ENCODE peak calls at places on chromosome 7, in nine cellular contexts. One of them, this sample, is unnamed.

GRCh38 chr7:85237721-85238120 is 50.9 kb upstream of the SEMA3D start:
- DNase-seq in fibroblast of pulmonary artery: no peak
- DNase-seq in OCI-LY7: no peak
- DNase-seq in cardiac muscle cell: no peak
- DNase-seq in heart right ventricle: no peak
- DNase-seq in SJSA1: no peak
- DNase-seq in PC-3: peak; percentile 9
- DNase-seq in stomach: no peak
- DNase-seq in cardiac fibroblast: no peak
- DNase-seq in this sample: peak; percentile 66

GRCh38 chr7:155996718-155997059 is 184.4 kb upstream of the SHH start:
- DNase-seq in fibroblast of pulmonary artery: no peak
- DNase-seq in OCI-LY7: no peak
- DNase-seq in cardiac muscle cell: no peak
- DNase-seq in heart right ventricle: no peak
- DNase-seq in SJSA1: peak; percentile 22
- DNase-seq in PC-3: no peak
- DNase-seq in stomach: no peak
- DNase-seq in cardiac fibroblast: no peak
- DNase-seq in this sample: no peak

GRCh38 chr7:138455609-138456008 is 4.5 kb upstream of the TRIM24 start:
- DNase-seq in fibroblast of pulmonary artery: no peak
- DNase-seq in OCI-LY7: no peak
- DNase-seq in cardiac muscle cell: no peak
- DNase-seq in heart right ventricle: no peak
- DNase-seq in SJSA1: no peak
- DNase-seq in PC-3: no peak
- DNase-seq in stomach: no peak
- DNase-seq in cardiac fibroblast: no peak
- DNase-seq in this sample: no peak

GRCh38 chr7:100208911-100209408 is 10.8 kb upstream of the PVRIG start:
- DNase-seq in fibroblast of pulmonary artery: no peak
- DNase-seq in OCI-LY7: no peak
- DNase-seq in cardiac muscle cell: no peak
- DNase-seq in heart right ventricle: no peak
- DNase-seq in SJSA1: no peak
- DNase-seq in PC-3: no peak
- DNase-seq in stomach: no peak
- DNase-seq in cardiac fibroblast: no peak
- DNase-seq in this sample: no peak

GRCh38 chr7:84263106-84263505 is 68.5 kb upstream of the SEMA3A start:
- DNase-seq in fibroblast of pulmonary artery: no peak
- DNase-seq in OCI-LY7: no peak
- DNase-seq in cardiac muscle cell: no peak
- DNase-seq in heart right ventricle: no peak
- DNase-seq in SJSA1: no peak
- DNase-seq in PC-3: no peak
- DNase-seq in stomach: no peak
- DNase-seq in cardiac fibroblast: no peak
- DNase-seq in this sample: no peak

GRCh38 chr7:923108-924041 is 31.1 kb downstream of the ADAP1 start:
- DNase-seq in fibroblast of pulmonary artery: peak; percentile 36
- DNase-seq in OCI-LY7: peak; percentile 91
- DNase-seq in cardiac muscle cell: peak; percentile 38
- DNase-seq in heart right ventricle: peak; percentile 60
- DNase-seq in SJSA1: peak; percentile 59
- DNase-seq in PC-3: peak; percentile 79
- DNase-seq in stomach: peak; percentile 70
- DNase-seq in cardiac fibroblast: no peak
- DNase-seq in this sample: no peak

GRCh38 chr7:98211221-98211675 is at the start of gene BHLHA15:
- DNase-seq in fibroblast of pulmonary artery: no peak
- DNase-seq in OCI-LY7: peak; percentile 59
- DNase-seq in cardiac muscle cell: peak; percentile 41
- DNase-seq in heart right ventricle: no peak
- DNase-seq in SJSA1: no peak
- DNase-seq in PC-3: peak; percentile 52
- DNase-seq in stomach: peak; percentile 90
- DNase-seq in cardiac fibroblast: no peak
- DNase-seq in this sample: no peak

GRCh38 chr7:81114682-81115081 is 195.8 kb upstream of the SEMA3C start:
- DNase-seq in fibroblast of pulmonary artery: peak; percentile 30
- DNase-seq in OCI-LY7: no peak
- DNase-seq in cardiac muscle cell: no peak
- DNase-seq in heart right ventricle: no peak
- DNase-seq in SJSA1: no peak
- DNase-seq in PC-3: no peak
- DNase-seq in stomach: no peak
- DNase-seq in cardiac fibroblast: peak; percentile 66
- DNase-seq in this sample: no peak

GRCh38 chr7:13981070-13981469 is 8.4 kb downstream of the ETV1 start:
- DNase-seq in fibroblast of pulmonary artery: peak; percentile 96
- DNase-seq in OCI-LY7: no peak
- DNase-seq in cardiac muscle cell: peak; percentile 19
- DNase-seq in heart right ventricle: no peak
- DNase-seq in SJSA1: peak; percentile 73
- DNase-seq in PC-3: peak; percentile 91
- DNase-seq in stomach: peak; percentile 43
- DNase-seq in cardiac fibroblast: peak; percentile 97
- DNase-seq in this sample: peak; percentile 94

GRCh38 chr7:150317748-150318444 is 5.3 kb upstream of the LRRC61 start:
- DNase-seq in fibroblast of pulmonary artery: peak; percentile 95
- DNase-seq in OCI-LY7: no peak
- DNase-seq in cardiac muscle cell: no peak
- DNase-seq in heart right ventricle: no peak
- DNase-seq in SJSA1: no peak
- DNase-seq in PC-3: no peak
- DNase-seq in stomach: no peak
- DNase-seq in cardiac fibroblast: peak; percentile 91
- DNase-seq in this sample: no peak

GRCh38 chr7:81484266-81484665 is 285.6 kb downstream of the HGF start:
- DNase-seq in fibroblast of pulmonary artery: peak; percentile 89
- DNase-seq in OCI-LY7: no peak
- DNase-seq in cardiac muscle cell: peak; percentile 82
- DNase-seq in heart right ventricle: peak; percentile 30
- DNase-seq in SJSA1: peak; percentile 44
- DNase-seq in PC-3: no peak
- DNase-seq in stomach: no peak
- DNase-seq in cardiac fibroblast: peak; percentile 88
- DNase-seq in this sample: peak; percentile 64

GRCh38 chr7:3244241-3244814 is 56.7 kb upstream of the SDK1 start:
- DNase-seq in fibroblast of pulmonary artery: peak; percentile 64
- DNase-seq in OCI-LY7: no peak
- DNase-seq in cardiac muscle cell: no peak
- DNase-seq in heart right ventricle: no peak
- DNase-seq in SJSA1: peak; percentile 78
- DNase-seq in PC-3: peak; percentile 87
- DNase-seq in stomach: no peak
- DNase-seq in cardiac fibroblast: peak; percentile 65
- DNase-seq in this sample: peak; percentile 68

GRCh38 chr7:33062023-33062781 is at the start of gene NT5C3A:
- DNase-seq in fibroblast of pulmonary artery: peak; percentile 31
- DNase-seq in OCI-LY7: peak; percentile 48
- DNase-seq in cardiac muscle cell: peak; percentile 58
- DNase-seq in heart right ventricle: peak; percentile 50
- DNase-seq in SJSA1: no peak
- DNase-seq in PC-3: peak; percentile 35
- DNase-seq in stomach: peak; percentile 38
- DNase-seq in cardiac fibroblast: peak; percentile 39
- DNase-seq in this sample: no peak

GRCh38 chr7:46320956-46321355 is 399.9 kb upstream of the IGFBP3 start:
- DNase-seq in fibroblast of pulmonary artery: peak; percentile 21
- DNase-seq in OCI-LY7: no peak
- DNase-seq in cardiac muscle cell: no peak
- DNase-seq in heart right ventricle: no peak
- DNase-seq in SJSA1: no peak
- DNase-seq in PC-3: no peak
- DNase-seq in stomach: no peak
- DNase-seq in cardiac fibroblast: no peak
- DNase-seq in this sample: no peak

GRCh38 chr7:2116903-2117680 is 115.7 kb downstream of the MAD1L1 start:
- DNase-seq in fibroblast of pulmonary artery: peak; percentile 39
- DNase-seq in OCI-LY7: no peak
- DNase-seq in cardiac muscle cell: no peak
- DNase-seq in heart right ventricle: peak; percentile 75
- DNase-seq in SJSA1: peak; percentile 84
- DNase-seq in PC-3: no peak
- DNase-seq in stomach: peak; percentile 56
- DNase-seq in cardiac fibroblast: no peak
- DNase-seq in this sample: no peak

GRCh38 chr7:151116603-151117002 is 30.3 kb downstream of the AGAP3 start:
- DNase-seq in fibroblast of pulmonary artery: no peak
- DNase-seq in OCI-LY7: no peak
- DNase-seq in cardiac muscle cell: no peak
- DNase-seq in heart right ventricle: no peak
- DNase-seq in SJSA1: no peak
- DNase-seq in PC-3: no peak
- DNase-seq in stomach: no peak
- DNase-seq in cardiac fibroblast: no peak
- DNase-seq in this sample: no peak

GRCh38 chr7:139043823-139044812 is 8.3 kb upstream of the ZC3HAV1L start:
- DNase-seq in fibroblast of pulmonary artery: no peak
- DNase-seq in OCI-LY7: no peak
- DNase-seq in cardiac muscle cell: no peak
- DNase-seq in heart right ventricle: no peak
- DNase-seq in SJSA1: no peak
- DNase-seq in PC-3: no peak
- DNase-seq in stomach: peak; percentile 55
- DNase-seq in cardiac fibroblast: no peak
- DNase-seq in this sample: peak; percentile 8

GRCh38 chr7:150453186-150453585 is 2.8 kb downstream of the GIMAP8 start:
- DNase-seq in fibroblast of pulmonary artery: no peak
- DNase-seq in OCI-LY7: no peak
- DNase-seq in cardiac muscle cell: no peak
- DNase-seq in heart right ventricle: no peak
- DNase-seq in SJSA1: no peak
- DNase-seq in PC-3: no peak
- DNase-seq in stomach: no peak
- DNase-seq in cardiac fibroblast: no peak
- DNase-seq in this sample: no peak

GRCh38 chr7:82444220-82445049 is 858 bp upstream of the CACNA2D1 start:
- DNase-seq in fibroblast of pulmonary artery: peak; percentile 10
- DNase-seq in OCI-LY7: no peak
- DNase-seq in cardiac muscle cell: peak; percentile 28
- DNase-seq in heart right ventricle: no peak
- DNase-seq in SJSA1: no peak
- DNase-seq in PC-3: peak; percentile 6
- DNase-seq in stomach: peak; percentile 48
- DNase-seq in cardiac fibroblast: no peak
- DNase-seq in this sample: no peak

GRCh38 chr7:16397497-16398210 is 23.7 kb downstream of the CRPPA start:
- DNase-seq in fibroblast of pulmonary artery: no peak
- DNase-seq in OCI-LY7: no peak
- DNase-seq in cardiac muscle cell: peak; percentile 7
- DNase-seq in heart right ventricle: no peak
- DNase-seq in SJSA1: no peak
- DNase-seq in PC-3: no peak
- DNase-seq in stomach: no peak
- DNase-seq in cardiac fibroblast: no peak
- DNase-seq in this sample: no peak
- H3K4me3 ChIP-seq in fibroblast of pulmonary artery: no peak overlapping the region
- H3K4me3 ChIP-seq in OCI-LY7: no peak overlapping the region
- H3K4me3 ChIP-seq in cardiac muscle cell: no peak overlapping the region
- H3K4me3 ChIP-seq in heart right ventricle: no peak overlapping the region
- H3K4me3 ChIP-seq in SJSA1: no peak overlapping the region
- H3K4me3 ChIP-seq in PC-3: no peak overlapping the region
- H3K4me3 ChIP-seq in stomach: no peak overlapping the region
- H3K4me3 ChIP-seq in cardiac fibroblast: no peak overlapping the region
- H3K4me3 ChIP-seq in this sample: no peak overlapping the region

GRCh38 chr7:130961128-130961601 is 227.2 kb upstream of the KLF14 start:
- DNase-seq in fibroblast of pulmonary artery: peak; percentile 53
- DNase-seq in OCI-LY7: peak; percentile 58
- DNase-seq in cardiac muscle cell: no peak
- DNase-seq in heart right ventricle: no peak
- DNase-seq in SJSA1: peak; percentile 73
- DNase-seq in PC-3: no peak
- DNase-seq in stomach: no peak
- DNase-seq in cardiac fibroblast: peak; percentile 81
- DNase-seq in this sample: no peak
- H3K4me3 ChIP-seq in fibroblast of pulmonary artery: peak overlapping the region; percentile 10
- H3K4me3 ChIP-seq in OCI-LY7: peak overlapping the region; percentile 63
- H3K4me3 ChIP-seq in cardiac muscle cell: no peak overlapping the region
- H3K4me3 ChIP-seq in heart right ventricle: no peak overlapping the region
- H3K4me3 ChIP-seq in SJSA1: peak overlapping the region; percentile 36
- H3K4me3 ChIP-seq in PC-3: peak overlapping the region; percentile 36
- H3K4me3 ChIP-seq in stomach: no peak overlapping the region
- H3K4me3 ChIP-seq in cardiac fibroblast: peak overlapping the region; percentile 1
- H3K4me3 ChIP-seq in this sample: peak overlapping the region; percentile 26

DNA sequence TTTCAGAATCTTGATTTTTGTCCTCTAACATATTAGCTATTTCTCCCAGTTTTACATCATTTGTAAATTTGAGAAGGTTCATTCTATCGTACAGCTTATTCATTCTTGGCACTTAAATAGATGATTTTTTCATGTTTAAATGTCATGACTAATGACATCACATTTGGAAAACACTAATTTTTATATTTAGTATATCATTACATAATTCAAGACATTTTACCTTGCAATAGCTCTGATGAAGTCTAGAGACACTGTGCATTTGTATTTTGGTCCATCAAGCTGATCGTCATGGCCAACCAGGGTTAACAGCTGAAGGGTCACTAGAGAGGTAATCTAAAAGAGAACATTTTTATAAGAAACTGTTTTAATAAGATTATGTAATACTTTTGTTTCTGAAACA is 71.3 kb downstream of the ORC5 start:
- DNase-seq in fibroblast of pulmonary artery: no peak
- DNase-seq in OCI-LY7: no peak
- DNase-seq in cardiac muscle cell: no peak
- DNase-seq in heart right ventricle: no peak
- DNase-seq in SJSA1: no peak
- DNase-seq in PC-3: no peak
- DNase-seq in stomach: no peak
- DNase-seq in cardiac fibroblast: no peak
- DNase-seq in this sample: no peak
- H3K4me3 ChIP-seq in fibroblast of pulmonary artery: no peak overlapping the region
- H3K4me3 ChIP-seq in OCI-LY7: no peak overlapping the region
- H3K4me3 ChIP-seq in cardiac muscle cell: no peak overlapping the region
- H3K4me3 ChIP-seq in heart right ventricle: no peak overlapping the region
- H3K4me3 ChIP-seq in SJSA1: no peak overlapping the region
- H3K4me3 ChIP-seq in PC-3: no peak overlapping the region
- H3K4me3 ChIP-seq in stomach: no peak overlapping the region
- H3K4me3 ChIP-seq in cardiac fibroblast: no peak overlapping the region
- H3K4me3 ChIP-seq in this sample: no peak overlapping the region

DNA sequence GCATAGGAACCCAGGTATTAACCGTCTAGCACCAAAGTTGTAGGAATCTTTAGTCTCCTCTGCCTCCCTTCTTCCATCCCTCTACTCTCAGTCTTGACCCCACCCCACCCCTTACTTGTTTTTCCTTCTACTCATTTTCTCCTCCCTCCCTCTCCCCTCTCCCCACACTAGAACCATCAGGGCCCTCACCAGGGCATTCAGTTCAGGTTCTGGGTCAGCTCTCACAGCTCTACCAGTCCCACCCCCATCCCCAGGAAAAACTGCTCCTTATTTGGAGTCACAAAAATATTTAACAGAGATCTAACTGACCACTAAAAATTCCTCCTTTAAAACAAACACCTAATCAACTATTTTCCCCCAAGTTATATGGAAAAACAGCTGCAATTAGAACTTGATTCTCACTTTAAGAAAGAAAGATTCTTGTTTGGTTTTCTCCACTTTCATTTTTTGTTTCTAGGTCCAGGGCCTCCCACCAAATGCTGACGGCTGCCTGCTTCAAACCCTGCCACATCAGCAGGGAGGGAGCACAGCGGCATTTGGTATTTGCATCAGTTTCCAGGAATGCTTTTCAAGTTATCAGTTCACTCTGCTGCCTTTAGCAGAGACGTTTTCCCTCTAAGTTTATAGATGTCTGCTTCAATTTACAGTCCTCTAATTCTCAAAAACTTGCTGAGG is 2.8 kb upstream of the COL1A2 start:
- DNase-seq in fibroblast of pulmonary artery: peak; percentile 83
- DNase-seq in OCI-LY7: no peak
- DNase-seq in cardiac muscle cell: peak; percentile 56
- DNase-seq in heart right ventricle: no peak
- DNase-seq in SJSA1: peak; percentile 62
- DNase-seq in PC-3: no peak
- DNase-seq in stomach: no peak
- DNase-seq in cardiac fibroblast: peak; percentile 89
- DNase-seq in this sample: peak; percentile 81
- H3K4me3 ChIP-seq in fibroblast of pulmonary artery: peak overlapping the region; percentile 10
- H3K4me3 ChIP-seq in OCI-LY7: no peak overlapping the region
- H3K4me3 ChIP-seq in cardiac muscle cell: no peak overlapping the region
- H3K4me3 ChIP-seq in heart right ventricle: no peak overlapping the region
- H3K4me3 ChIP-seq in SJSA1: no peak overlapping the region
- H3K4me3 ChIP-seq in PC-3: no peak overlapping the region
- H3K4me3 ChIP-seq in stomach: no peak overlapping the region
- H3K4me3 ChIP-seq in cardiac fibroblast: no peak overlapping the region
- H3K4me3 ChIP-seq in this sample: peak overlapping the region; percentile 44

This sample was measured in AG04450.